ENCODE peak calls at places on chromosomes 1 and 21, in four cellular contexts. P is psoas muscle, W is heart left ventricle, Y is PC-9. F is an unnamed sample.

GRCh38 chr1:220409751-220410370 is 118.1 kb upstream of the MARK1 start:
- DNase-seq in P (no peak), Y (no peak), W (no peak), F (no peak)

GRCh38 chr1:201788296-201788695 is 40.7 kb upstream of the IPO9 start:
- DNase-seq in W (no peak), P (no peak), Y (no peak), F (no peak)

GRCh38 chr1:203797948-203798347 is 2.5 kb downstream of the ZBED6 start:
- DNase-seq in W (no peak), P (no peak), Y (no peak), F (peak; percentile 16)

GRCh38 chr1:115337276-115337632 is 795 bp downstream of the NGF start:
- DNase-seq in W (no peak), Y (peak; percentile 26), P (no peak), F (no peak)

GRCh38 chr1:20048563-20048962 is 21.4 kb upstream of the PLA2G5 start:
- DNase-seq in Y (no peak), W (no peak), P (no peak), F (no peak)

GRCh38 chr21:35593000-35593502 is 467.3 kb downstream of the SETD4 start:
- DNase-seq in P (no peak), Y (peak; percentile 1), W (no peak), F (no peak)

GRCh38 chr1:102655034-102655433 is 453.3 kb downstream of the COL11A1 start:
- DNase-seq in Y (no peak), P (no peak), W (no peak), F (no peak)

GRCh38 chr1:37394574-37395464 is 79.6 kb upstream of the ZC3H12A start:
- DNase-seq in W (no peak), P (no peak), Y (no peak), F (no peak)

GRCh38 chr1:206797534-206798383 is 25.5 kb upstream of the IL10 start:
- DNase-seq in W (no peak), P (no peak), Y (no peak), F (no peak)

GRCh38 chr21:37700641-37701202 is 215.5 kb downstream of the KCNJ6 start:
- DNase-seq in P (no peak), Y (peak; percentile 8), W (no peak), F (no peak)

GRCh38 chr1:216900116-216900620 is 176.9 kb upstream of the ESRRG start:
- DNase-seq in Y (no peak), P (no peak), W (no peak), F (no peak)

GRCh38 chr1:226634611-226635246 is 86.2 kb downstream of the STUM start:
- DNase-seq in P (no peak), W (peak; percentile 60), Y (no peak), F (peak; percentile 10)

GRCh38 chr1:110223581-110223980 is 13.5 kb downstream of the KCNC4 start:
- DNase-seq in Y (no peak), P (no peak), W (no peak), F (no peak)

GRCh38 chr1:177847843-177848242 is 122.0 kb downstream of the SEC16B start:
- DNase-seq in W (no peak), P (no peak), Y (no peak), F (no peak)

GRCh38 chr1:150568567-150568966 is 10.8 kb downstream of the MCL1 start:
- DNase-seq in W (no peak), Y (no peak), P (no peak), F (no peak)

GRCh38 chr1:169590932-169591331 is 4.7 kb upstream of the F5 start:
- DNase-seq in P (no peak), W (no peak), Y (no peak), F (no peak)

GRCh38 chr1:172356620-172357019 is 63.9 kb upstream of the C1orf105 start:
- DNase-seq in Y (no peak), W (no peak), P (no peak), F (no peak)

GRCh38 chr21:39911792-39912191 is 44.6 kb downstream of the PCP4 start:
- DNase-seq in Y (no peak), W (no peak), P (no peak), F (no peak)

GRCh38 chr1:39569034-39569433 is 7.6 kb downstream of the PABPC4 start:
- DNase-seq in P (no peak), W (no peak), Y (no peak), F (no peak)

GRCh38 chr1:158146739-158147138 is 34.0 kb upstream of the CD1D start:
- DNase-seq in W (no peak), P (no peak), Y (no peak), F (no peak)

GRCh38 chr21:40102682-40103081 is 235.4 kb downstream of the PCP4 start:
- DNase-seq in Y (no peak), P (no peak), W (no peak), F (no peak)

GRCh38 chr1:204225841-204226745 is 12.3 kb upstream of the GOLT1A start:
- DNase-seq in Y (peak; percentile 74), P (no peak), W (no peak), F (no peak)

GRCh38 chr1:77513839-77514763 is 168.4 kb downstream of the ZZZ3 start:
- DNase-seq in Y (no peak), W (no peak), P (no peak), F (no peak)

GRCh38 chr1:92843046-92843423 is 11.2 kb downstream of the RPL5 start:
- DNase-seq in P (no peak), Y (no peak), W (no peak), F (no peak)

GRCh38 chr21:38170283-38170682 is 86.5 kb upstream of the KCNJ15 start:
- DNase-seq in W (no peak), P (no peak), Y (no peak), F (no peak)

GRCh38 chr1:246332078-246332477 is 175.0 kb downstream of the SMYD3 start:
- DNase-seq in P (no peak), Y (no peak), W (no peak), F (no peak)

GRCh38 chr21:28952686-28953085 is 40.0 kb downstream of the LTN1 start:
- DNase-seq in W (no peak), Y (no peak), P (no peak), F (no peak)
- TF ChIP-seq CTCF in W (no peak), Y (no peak), P (no peak), F (no peak)

DNA sequence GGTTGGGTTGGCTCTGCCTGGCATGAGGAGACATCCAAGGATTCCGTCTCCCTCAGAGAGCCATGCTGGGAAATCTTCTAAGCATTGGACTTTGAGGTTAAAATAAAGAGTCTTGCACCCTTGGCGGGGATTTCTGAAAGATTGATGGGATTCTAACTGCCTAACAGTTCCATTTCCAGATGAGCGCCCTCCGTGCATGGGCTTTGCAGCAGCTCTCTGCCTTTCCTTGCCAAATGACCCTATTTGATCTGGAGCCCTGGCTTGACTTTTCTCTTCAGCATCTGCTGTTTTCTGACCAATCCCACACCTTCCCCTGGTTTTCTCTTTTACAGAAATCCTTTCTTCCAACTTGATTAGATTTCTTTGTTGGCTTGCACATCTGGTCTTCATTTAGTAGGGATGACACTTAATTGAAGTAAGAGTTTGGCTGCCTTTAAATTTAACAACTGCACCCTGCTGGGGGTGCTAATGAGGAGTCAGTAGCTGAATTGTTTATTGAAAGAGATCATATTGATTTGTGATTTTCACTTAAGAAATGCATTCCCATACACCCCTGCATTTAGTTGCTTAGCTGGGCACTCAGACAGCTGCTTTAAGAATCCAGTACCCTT is 99.5 kb downstream of the NOS1AP start:
- DNase-seq in Y (no peak), P (no peak), W (no peak), F (no peak)
- H3K4me1 ChIP-seq in Y (peaks cover 29% of the 10 kb centered on the region), P (no peaks in the 10 kb centered on the region), W (peaks cover 32% of the 10 kb centered on the region), F (no peaks in the 10 kb centered on the region)

DNA sequence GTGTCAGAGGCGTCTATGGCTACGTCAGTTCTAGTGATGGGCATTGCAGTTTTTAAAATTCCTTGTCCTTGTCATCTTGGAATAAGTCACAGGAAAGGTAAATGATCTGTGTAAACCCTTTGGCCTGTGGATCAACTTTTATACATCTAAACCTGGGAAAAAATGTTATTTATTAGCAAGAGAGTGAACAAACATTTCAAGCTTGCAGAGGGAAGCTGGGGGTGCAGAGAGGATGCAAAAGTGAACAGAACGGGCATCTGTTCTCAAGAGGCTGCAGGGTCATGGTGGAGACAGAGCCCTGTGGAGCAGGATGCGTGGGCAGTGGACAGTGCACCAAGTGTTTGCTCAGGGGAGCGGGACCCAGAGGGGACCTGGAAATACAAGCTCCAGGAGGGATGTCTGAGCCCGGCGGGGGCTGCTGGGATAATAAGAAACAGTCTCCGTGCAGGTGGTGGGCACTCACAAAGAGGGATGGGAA is 105.4 kb upstream of the SLC45A1 start:
- DNase-seq in P (no peak), W (no peak), Y (no peak), F (no peak)
- TF ChIP-seq CTCF in P (no peak), W (no peak), Y (no peak), F (no peak)

DNA sequence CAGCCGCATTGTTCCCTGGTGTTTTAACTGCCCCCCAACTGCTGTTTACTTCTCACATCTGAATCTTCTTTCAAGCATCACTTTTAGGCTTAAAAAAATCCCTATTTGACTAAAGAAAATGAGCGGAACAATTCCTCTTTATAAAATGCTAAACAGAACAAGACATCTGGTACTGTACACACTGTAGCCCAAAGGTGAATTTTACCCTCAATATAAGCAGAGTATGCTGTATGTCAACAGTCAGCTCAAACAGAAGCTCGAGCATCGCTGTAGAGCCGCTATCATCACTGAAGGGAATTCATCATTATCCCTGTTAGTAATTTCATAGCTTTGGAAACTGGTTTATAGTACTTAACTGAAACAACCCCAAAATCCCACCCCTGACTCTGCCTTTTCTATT is 85.3 kb downstream of the LRRC8D start:
- DNase-seq in W (no peak), P (no peak), Y (no peak), F (no peak)
- H3K4me1 ChIP-seq in W (peaks cover 59% of the 10 kb centered on the region), P (peaks cover 79% of the 10 kb centered on the region), Y (peaks cover 82% of the 10 kb centered on the region), F (peaks cover 72% of the 10 kb centered on the region)

GRCh38 chr1:68233202-68233601 is 879 bp upstream of the WLS start:
- DNase-seq in W (no peak), Y (no peak), P (no peak), F (no peak)

GRCh38 chr1:68232354-68233148 is at the start of gene WLS:
- DNase-seq in P (peak; percentile 76), W (peak; percentile 90), Y (peak; percentile 59), F (peak; percentile 71)

GRCh38 chr1:68231627-68232303 is 558 bp downstream of the WLS start:
- DNase-seq in W (peak; percentile 69), P (peak; percentile 64), Y (peak; percentile 10), F (peak; percentile 22)

GRCh38 chr1:68229927-68230812 is 2.2 kb downstream of the WLS start:
- DNase-seq in Y (no peak), P (no peak), W (no peak), F (no peak)

GRCh38 chr1:68230901-68231626 is 1.3 kb downstream of the WLS start:
- DNase-seq in W (peak; percentile 65), P (peak; percentile 35), Y (peak; percentile 5), F (peak; percentile 17)
- TF ChIP-seq CTCF in W (no peak), P (no peak), Y (no peak), F (no peak)

GRCh38 chr1:25020173-25020840 is 90.2 kb upstream of the RUNX3 start:
- DNase-seq in P (no peak), W (peak; percentile 46), Y (no peak), F (no peak)
- H3K4me1 ChIP-seq in P (no peaks in the 10 kb centered on the region), W (peaks cover 13% of the 10 kb centered on the region), Y (no peaks in the 10 kb centered on the region), F (peaks cover 4% of the 10 kb centered on the region)

DNA sequence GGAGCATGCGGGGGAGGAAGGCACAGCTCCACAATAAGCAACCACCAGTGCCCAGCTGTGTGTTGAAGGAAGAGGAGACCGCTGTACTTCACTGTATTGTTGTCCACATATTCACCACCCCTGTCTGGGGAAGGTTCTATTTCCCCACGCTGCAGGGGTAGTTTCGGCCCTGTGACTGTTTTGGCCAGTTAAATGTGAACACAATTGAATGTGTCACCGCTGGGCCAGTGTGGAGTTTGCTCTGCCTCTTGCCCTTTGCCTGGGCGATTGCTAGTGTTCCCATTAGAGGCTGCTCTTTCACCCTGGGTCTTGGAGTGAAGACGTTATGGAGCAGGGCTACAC is 32.6 kb downstream of the UBE4B start:
- DNase-seq in Y (no peak), W (no peak), P (no peak), F (peak; percentile 19)
- TF ChIP-seq CTCF in Y (no peak), W (no peak), P (no peak), F (no peak)

F was measured in gastrocnemius medialis.